ENCODE peak calls at places on chromosomes 16 and 17, in five cellular contexts. One of them, this sample, is unnamed.

GRCh38 chr17:80032614-80033171 is 3.0 kb downstream of the TBC1D16 start:
- DNase-seq in PC-3: no peak
- DNase-seq in body of pancreas: no peak
- DNase-seq in IMR-90: no peak
- DNase-seq in pancreas: no peak
- DNase-seq in this sample: no peak

GRCh38 chr16:46607529-46607928 is 13.7 kb downstream of the SHCBP1 start:
- DNase-seq in IMR-90: peak; percentile 76
- DNase-seq in body of pancreas: no peak
- DNase-seq in PC-3: peak; percentile 57
- DNase-seq in pancreas: no peak
- DNase-seq in this sample: no peak

GRCh38 chr17:78979780-78980623 is at the start of gene LGALS3BP:
- DNase-seq in pancreas: peak; percentile 59
- DNase-seq in IMR-90: peak; percentile 78
- DNase-seq in PC-3: peak; percentile 54
- DNase-seq in body of pancreas: peak; percentile 73
- DNase-seq in this sample: peak; percentile 79

GRCh38 chr16:81180578-81180977 is 57.9 kb upstream of the BCO1 start:
- DNase-seq in IMR-90: no peak
- DNase-seq in body of pancreas: no peak
- DNase-seq in pancreas: no peak
- DNase-seq in PC-3: no peak
- DNase-seq in this sample: no peak

GRCh38 chr16:16084874-16085273 is 135.5 kb downstream of the ABCC1 start:
- DNase-seq in IMR-90: no peak
- DNase-seq in body of pancreas: no peak
- DNase-seq in pancreas: no peak
- DNase-seq in PC-3: no peak
- DNase-seq in this sample: no peak

GRCh38 chr17:68906638-68907037 is 48.6 kb downstream of the ABCA8 start:
- DNase-seq in IMR-90: peak; percentile 21
- DNase-seq in body of pancreas: peak; percentile 6
- DNase-seq in pancreas: no peak
- DNase-seq in PC-3: peak; percentile 66
- DNase-seq in this sample: no peak

GRCh38 chr17:33469911-33470310 is 176.8 kb upstream of the ASIC2 start:
- DNase-seq in pancreas: no peak
- DNase-seq in body of pancreas: no peak
- DNase-seq in PC-3: no peak
- DNase-seq in IMR-90: peak; percentile 83
- DNase-seq in this sample: no peak

GRCh38 chr16:85595812-85596495 is 17.2 kb upstream of the GSE1 start:
- DNase-seq in PC-3: no peak
- DNase-seq in body of pancreas: no peak
- DNase-seq in IMR-90: no peak
- DNase-seq in pancreas: no peak
- DNase-seq in this sample: no peak

GRCh38 chr17:76478097-76478496 is 10.7 kb downstream of the AANAT start:
- DNase-seq in body of pancreas: no peak
- DNase-seq in PC-3: no peak
- DNase-seq in IMR-90: no peak
- DNase-seq in pancreas: no peak
- DNase-seq in this sample: no peak

GRCh38 chr16:27512061-27512460 is 37.7 kb downstream of the GTF3C1 start:
- DNase-seq in pancreas: no peak
- DNase-seq in body of pancreas: no peak
- DNase-seq in IMR-90: no peak
- DNase-seq in PC-3: no peak
- DNase-seq in this sample: no peak

GRCh38 chr17:17493249-17493985 is 2.8 kb downstream of the RASD1 start:
- DNase-seq in pancreas: no peak
- DNase-seq in IMR-90: no peak
- DNase-seq in body of pancreas: no peak
- DNase-seq in PC-3: peak; percentile 31
- DNase-seq in this sample: peak; percentile 80

GRCh38 chr17:19546289-19547065 is 12.8 kb downstream of the SLC47A1 start:
- DNase-seq in body of pancreas: peak; percentile 31
- DNase-seq in IMR-90: no peak
- DNase-seq in pancreas: no peak
- DNase-seq in PC-3: peak; percentile 18
- DNase-seq in this sample: peak; percentile 58

GRCh38 chr17:59914274-59914854 is 21.4 kb downstream of the RPS6KB1 start:
- DNase-seq in pancreas: no peak
- DNase-seq in IMR-90: peak; percentile 60
- DNase-seq in PC-3: peak; percentile 70
- DNase-seq in body of pancreas: no peak
- DNase-seq in this sample: no peak

GRCh38 chr16:1678500-1679098 is 520 bp downstream of the JPT2 start:
- DNase-seq in IMR-90: peak; percentile 24
- DNase-seq in PC-3: peak; percentile 48
- DNase-seq in pancreas: peak; percentile 35
- DNase-seq in body of pancreas: peak; percentile 55
- DNase-seq in this sample: peak; percentile 39

GRCh38 chr16:30407794-30408534 is 558 bp downstream of the ZNF771 start:
- DNase-seq in body of pancreas: no peak
- DNase-seq in PC-3: no peak
- DNase-seq in pancreas: no peak
- DNase-seq in IMR-90: no peak
- DNase-seq in this sample: no peak

GRCh38 chr16:30406911-30407793 is at the start of gene ZNF771:
- DNase-seq in IMR-90: peak; percentile 76
- DNase-seq in pancreas: peak; percentile 93
- DNase-seq in PC-3: peak; percentile 78
- DNase-seq in body of pancreas: peak; percentile 97
- DNase-seq in this sample: peak; percentile 97

GRCh38 chr16:30414159-30414558 is 6.8 kb downstream of the ZNF771 start:
- DNase-seq in body of pancreas: peak; percentile 65
- DNase-seq in IMR-90: no peak
- DNase-seq in PC-3: no peak
- DNase-seq in pancreas: no peak
- DNase-seq in this sample: no peak

GRCh38 chr16:30413116-30413806 is 5.9 kb downstream of the ZNF771 start:
- DNase-seq in PC-3: no peak
- DNase-seq in body of pancreas: no peak
- DNase-seq in IMR-90: no peak
- DNase-seq in pancreas: no peak
- DNase-seq in this sample: no peak

DNA sequence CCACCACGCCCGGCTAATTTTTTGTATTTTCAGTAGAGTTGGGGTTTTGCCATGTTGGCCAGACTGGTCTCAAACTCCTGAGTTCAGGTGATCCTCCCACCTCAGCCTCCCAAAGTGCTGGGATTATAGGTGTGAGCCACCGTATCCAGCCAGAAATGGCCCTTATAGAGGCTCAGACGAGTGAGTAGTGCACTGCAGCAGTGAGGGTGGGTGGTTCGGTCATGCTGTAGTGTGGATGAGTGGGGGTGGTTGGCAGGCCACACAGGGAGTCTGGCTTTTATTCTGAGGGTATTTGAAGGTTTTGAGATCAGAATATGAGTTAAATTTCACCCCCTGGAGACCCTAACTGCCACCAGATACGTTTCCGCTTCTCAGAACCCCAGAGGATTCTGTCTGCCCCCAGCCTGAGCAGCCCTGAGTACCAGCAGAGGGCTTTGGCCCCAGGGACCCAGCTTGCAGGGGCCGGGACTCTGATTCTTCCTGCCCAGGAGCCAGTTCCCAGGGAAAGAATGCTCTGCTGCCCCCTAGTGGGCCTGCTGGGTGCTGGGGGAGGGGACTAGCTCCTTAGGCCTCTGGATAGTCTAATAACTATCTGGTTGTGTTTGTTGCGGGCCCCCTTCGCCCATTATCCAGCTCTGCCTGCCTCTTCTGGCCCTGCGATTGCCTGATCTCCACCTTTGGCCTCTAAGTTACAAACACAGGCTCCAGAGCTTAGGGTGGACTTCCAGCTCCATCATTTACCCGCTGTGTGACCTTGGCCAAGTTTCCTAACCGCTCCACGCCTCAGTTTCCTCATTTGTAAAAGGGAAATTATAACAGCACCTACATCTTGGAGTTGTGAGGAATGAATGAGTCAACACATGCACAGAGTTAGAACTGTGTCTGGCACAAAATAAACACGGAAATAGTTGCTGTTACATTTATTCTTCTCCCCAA is 2.0 kb downstream of the ZNF771 start:
- DNase-seq in PC-3: peak; percentile 85
- DNase-seq in pancreas: peak; percentile 87
- DNase-seq in body of pancreas: peak; percentile 95
- DNase-seq in IMR-90: peak; percentile 80
- DNase-seq in this sample: peak; percentile 96
- TF ChIP-seq CTCF in PC-3: peak; percentile 80
- TF ChIP-seq CTCF in pancreas: peak; percentile 91
- TF ChIP-seq CTCF in body of pancreas: peak; percentile 93
- TF ChIP-seq CTCF in IMR-90: peak; percentile 96
- TF ChIP-seq CTCF in this sample: peak; percentile 96

GRCh38 chr17:82910041-82910481 is 70.2 kb upstream of the ZNF750 start:
- DNase-seq in body of pancreas: peak; percentile 66
- DNase-seq in pancreas: peak; percentile 49
- DNase-seq in IMR-90: no peak
- DNase-seq in PC-3: no peak
- DNase-seq in this sample: peak; percentile 39
- H3K4me3 ChIP-seq in body of pancreas: no peak overlapping the region
- H3K4me3 ChIP-seq in pancreas: peak overlapping the region; percentile 15
- H3K4me3 ChIP-seq in IMR-90: no peak overlapping the region
- H3K4me3 ChIP-seq in PC-3: no peak overlapping the region
- H3K4me3 ChIP-seq in this sample: no peak overlapping the region

GRCh38 chr16:4317471-4318170 is 1.8 kb downstream of the GLIS2 start:
- DNase-seq in body of pancreas: no peak
- DNase-seq in pancreas: no peak
- DNase-seq in PC-3: peak; percentile 11
- DNase-seq in IMR-90: no peak
- DNase-seq in this sample: peak; percentile 69
- H3K4me1 ChIP-seq in body of pancreas: peaks cover 82% of the 10 kb centered on the region
- H3K4me1 ChIP-seq in pancreas: peaks cover 7% of the 10 kb centered on the region
- H3K4me1 ChIP-seq in PC-3: peaks cover 10% of the 10 kb centered on the region
- H3K4me1 ChIP-seq in IMR-90: peaks cover 22% of the 10 kb centered on the region
- H3K4me1 ChIP-seq in this sample: peaks cover 5% of the 10 kb centered on the region

GRCh38 chr16:31301708-31302400 is 42.1 kb downstream of the ITGAM start:
- DNase-seq in PC-3: no peak
- DNase-seq in IMR-90: no peak
- DNase-seq in body of pancreas: no peak
- DNase-seq in pancreas: no peak
- DNase-seq in this sample: no peak

GRCh38 chr16:31295206-31295605 is 35.4 kb downstream of the ITGAM start:
- DNase-seq in PC-3: no peak
- DNase-seq in pancreas: no peak
- DNase-seq in IMR-90: no peak
- DNase-seq in body of pancreas: no peak
- DNase-seq in this sample: no peak

GRCh38 chr16:31297496-31297895 is 37.7 kb downstream of the ITGAM start:
- DNase-seq in pancreas: no peak
- DNase-seq in PC-3: no peak
- DNase-seq in IMR-90: no peak
- DNase-seq in body of pancreas: no peak
- DNase-seq in this sample: no peak

GRCh38 chr16:31298340-31298739 is 38.6 kb downstream of the ITGAM start:
- DNase-seq in pancreas: no peak
- DNase-seq in IMR-90: no peak
- DNase-seq in body of pancreas: no peak
- DNase-seq in PC-3: no peak
- DNase-seq in this sample: no peak

GRCh38 chr16:31298958-31299357 is 39.2 kb downstream of the ITGAM start:
- DNase-seq in body of pancreas: no peak
- DNase-seq in pancreas: no peak
- DNase-seq in IMR-90: no peak
- DNase-seq in PC-3: peak; percentile 4
- DNase-seq in this sample: no peak
- TF ChIP-seq CTCF in body of pancreas: no peak
- TF ChIP-seq CTCF in pancreas: no peak
- TF ChIP-seq CTCF in IMR-90: peak; percentile 22
- TF ChIP-seq CTCF in PC-3: peak; percentile 39
- TF ChIP-seq CTCF in this sample: peak; percentile 32

DNA sequence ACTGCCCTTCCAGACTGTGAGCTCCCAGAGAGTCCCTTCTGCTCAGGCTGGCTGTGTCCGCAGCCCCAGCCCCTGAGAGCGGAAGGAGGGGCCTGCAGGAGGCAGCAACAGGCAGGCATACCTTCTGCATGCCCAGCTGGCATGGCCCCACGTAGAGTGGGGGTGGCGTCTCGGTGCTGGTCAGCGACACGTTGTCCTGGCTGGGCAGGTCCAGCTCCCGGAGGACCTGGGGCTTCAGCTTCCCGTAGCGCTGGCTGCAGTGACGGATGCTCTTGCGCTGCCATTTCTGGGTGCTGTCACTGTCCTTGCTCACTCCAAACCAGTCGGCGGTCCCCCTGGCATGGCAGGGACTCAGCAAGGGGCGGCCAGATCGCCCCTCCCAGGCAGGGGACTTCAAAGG is 9.0 kb downstream of the RHBDF1 start:
- DNase-seq in pancreas: peak; percentile 13
- DNase-seq in IMR-90: no peak
- DNase-seq in body of pancreas: no peak
- DNase-seq in PC-3: no peak
- DNase-seq in this sample: peak; percentile 18
- H3K4me3 ChIP-seq in pancreas: no peak overlapping the region
- H3K4me3 ChIP-seq in IMR-90: no peak overlapping the region
- H3K4me3 ChIP-seq in body of pancreas: no peak overlapping the region
- H3K4me3 ChIP-seq in PC-3: no peak overlapping the region
- H3K4me3 ChIP-seq in this sample: no peak overlapping the region

GRCh38 chr16:11205065-11205699 is 50.8 kb downstream of the SOCS1 start:
- DNase-seq in body of pancreas: no peak
- DNase-seq in IMR-90: no peak
- DNase-seq in PC-3: no peak
- DNase-seq in pancreas: no peak
- DNase-seq in this sample: no peak

GRCh38 chr16:11202260-11203091 is 53.5 kb downstream of the SOCS1 start:
- DNase-seq in PC-3: no peak
- DNase-seq in IMR-90: peak; percentile 65
- DNase-seq in pancreas: no peak
- DNase-seq in body of pancreas: no peak
- DNase-seq in this sample: no peak

GRCh38 chr16:11205754-11206459 is 50.1 kb downstream of the SOCS1 start:
- DNase-seq in PC-3: no peak
- DNase-seq in pancreas: no peak
- DNase-seq in IMR-90: peak; percentile 42
- DNase-seq in body of pancreas: no peak
- DNase-seq in this sample: no peak

GRCh38 chr16:11203111-11203623 is 52.8 kb downstream of the SOCS1 start:
- DNase-seq in PC-3: no peak
- DNase-seq in body of pancreas: no peak
- DNase-seq in IMR-90: no peak
- DNase-seq in pancreas: no peak
- DNase-seq in this sample: no peak

DNA sequence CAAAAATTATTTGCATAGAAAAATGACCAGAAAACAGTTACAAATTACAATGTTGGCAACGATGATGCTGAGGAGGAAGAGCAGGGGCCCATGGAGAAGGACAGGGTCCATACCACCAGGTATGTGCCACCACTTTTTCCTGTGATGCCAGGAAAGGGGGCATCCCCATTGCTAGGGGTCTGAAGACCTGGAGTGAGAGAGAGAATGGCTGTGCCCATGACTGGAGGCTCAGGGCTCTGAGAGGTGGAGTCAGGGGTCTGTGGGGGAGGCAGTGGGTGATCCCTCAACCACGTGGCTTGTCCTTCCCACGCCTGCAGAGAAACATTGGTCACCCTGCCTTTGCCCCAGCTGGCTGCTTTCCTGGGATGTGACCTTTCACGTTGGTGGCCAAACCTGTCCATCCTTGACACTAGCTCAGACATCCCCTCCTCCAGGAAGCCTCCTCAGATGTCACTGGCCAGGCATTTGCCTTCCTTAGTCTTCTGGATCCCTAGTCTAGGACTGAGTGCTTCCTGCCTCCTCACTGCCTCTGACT is 51.4 kb downstream of the SOCS1 start:
- DNase-seq in IMR-90: no peak
- DNase-seq in pancreas: no peak
- DNase-seq in PC-3: no peak
- DNase-seq in body of pancreas: no peak
- DNase-seq in this sample: no peak
- H3K4me1 ChIP-seq in IMR-90: peaks cover 20% of the 10 kb centered on the region
- H3K4me1 ChIP-seq in pancreas: no peaks in the 10 kb centered on the region
- H3K4me1 ChIP-seq in PC-3: peaks cover 25% of the 10 kb centered on the region
- H3K4me1 ChIP-seq in body of pancreas: peaks cover 11% of the 10 kb centered on the region
- H3K4me1 ChIP-seq in this sample: no peaks in the 10 kb centered on the region

This sample was measured in psoas muscle.